ENCODE peak calls at places on chromosomes 11 and 22, in eight cellular contexts. S is esophagus squamous epithelium; H is A549; C is Peyer's patch; W is CD8-positive, alpha-beta T cell; A is neuronal stem cell; O is upper lobe of left lung; J is left ventricle myocardium inferior. K is an unnamed sample.
A peak's percentile ranks its signal among the peaks of the same experiment; 100 is the strongest.

GRCh38 chr11:28009383-28009782 is 98.6 kb downstream of the KIF18A start:
- DNase-seq in H (no peak), J (no peak), W (no peak), C (no peak), O (no peak), S (no peak), A (no peak), K (peak; percentile 17)

GRCh38 chr11:58616594-58616993 is 5.9 kb upstream of the CNTF start:
- DNase-seq in O (no peak), W (no peak), H (no peak), J (peak; percentile 35), S (no peak), A (no peak), C (no peak), K (peak; percentile 44)

GRCh38 chr11:61173456-61173855 is 12.2 kb upstream of the VPS37C start:
- DNase-seq in S (no peak), H (no peak), J (no peak), A (no peak), O (no peak), W (no peak), C (no peak), K (no peak)

GRCh38 chr11:118448294-118448693 is 12.0 kb downstream of the KMT2A start:
- DNase-seq in J (no peak), W (no peak), C (no peak), S (no peak), A (no peak), O (no peak), H (no peak), K (no peak)

GRCh38 chr11:69102732-69103615 is 52.8 kb upstream of the SMIM38 start:
- DNase-seq in W (no peak), A (no peak), O (peak; percentile 50), C (no peak), H (no peak), J (no peak), S (no peak), K (no peak)

GRCh38 chr11:113457784-113458183 is 17.4 kb downstream of the DRD2 start:
- DNase-seq in A (peak; percentile 40), H (no peak), O (peak; percentile 37), C (no peak), W (no peak), S (no peak), J (no peak), K (no peak)

GRCh38 chr11:108624196-108624925 is 30.8 kb upstream of the EXPH5 start:
- DNase-seq in J (no peak), A (no peak), W (no peak), O (no peak), C (no peak), S (no peak), H (no peak), K (no peak)

GRCh38 chr11:78101073-78101472 is 21.4 kb upstream of the NDUFC2 start:
- DNase-seq in A (no peak), C (no peak), S (no peak), W (no peak), J (no peak), O (no peak), H (no peak), K (no peak)

GRCh38 chr11:131867457-131868257 is 497.2 kb downstream of the NTM start:
- DNase-seq in W (no peak), C (peak; percentile 72), S (no peak), O (no peak), J (peak; percentile 63), H (no peak), A (peak; percentile 59), K (peak; percentile 46)

GRCh38 chr11:59918987-59919589 is 19.1 kb upstream of the OOSP1 start:
- DNase-seq in C (peak; percentile 55), O (no peak), S (no peak), A (peak; percentile 3), W (no peak), J (no peak), H (peak; percentile 15), K (peak; percentile 67)

GRCh38 chr11:126104420-126104819 is 41.8 kb upstream of the CDON start:
- DNase-seq in O (no peak), W (no peak), S (no peak), H (no peak), J (no peak), C (no peak), A (peak; percentile 65), K (no peak)

GRCh38 chr11:44403587-44404322 is 93.8 kb upstream of the ALX4 start:
- DNase-seq in S (no peak), O (no peak), C (no peak), H (no peak), A (no peak), W (no peak), J (no peak), K (no peak)

GRCh38 chr22:17402304-17402703 is 33.0 kb downstream of the CECR2 start:
- DNase-seq in S (no peak), O (no peak), W (no peak), J (no peak), C (no peak), H (no peak), A (no peak), K (no peak)

GRCh38 chr22:49241174-49241851 is 586.4 kb downstream of the BRD1 start:
- DNase-seq in J (no peak), O (no peak), S (no peak), A (no peak), W (no peak), H (no peak), C (no peak), K (no peak)

GRCh38 chr22:30265131-30265720 is 1.4 kb downstream of the OSM start:
- DNase-seq in O (no peak), H (no peak), J (no peak), C (no peak), A (no peak), S (no peak), W (no peak), K (no peak)

GRCh38 chr22:30268331-30268730 is 1.7 kb upstream of the OSM start:
- DNase-seq in A (no peak), S (no peak), C (no peak), H (no peak), O (no peak), W (no peak), J (no peak), K (no peak)

GRCh38 chr22:30267382-30268302 is 991 bp upstream of the OSM start:
- DNase-seq in C (no peak), J (no peak), S (no peak), O (no peak), A (no peak), W (no peak), H (no peak), K (no peak)

GRCh38 chr22:30265851-30266444 is 703 bp downstream of the OSM start:
- DNase-seq in H (no peak), S (peak; percentile 51), J (peak; percentile 65), A (no peak), C (peak; percentile 89), O (peak; percentile 92), W (peak; percentile 76), K (no peak)

GRCh38 chr22:30266445-30267381 is at the start of gene OSM:
- DNase-seq in H (no peak), J (peak; percentile 66), C (peak; percentile 88), O (peak; percentile 90), W (peak; percentile 56), S (no peak), A (no peak), K (no peak)
- H3K4me1 ChIP-seq in H (peaks cover 19% of the 10 kb centered on the region), J (peaks cover 6% of the 10 kb centered on the region), C (no peaks in the 10 kb centered on the region), O (peaks cover 7% of the 10 kb centered on the region), W (peaks cover 35% of the 10 kb centered on the region), S (peaks cover 17% of the 10 kb centered on the region), A (peaks cover 8% of the 10 kb centered on the region), K (peaks cover 8% of the 10 kb centered on the region)

DNA sequence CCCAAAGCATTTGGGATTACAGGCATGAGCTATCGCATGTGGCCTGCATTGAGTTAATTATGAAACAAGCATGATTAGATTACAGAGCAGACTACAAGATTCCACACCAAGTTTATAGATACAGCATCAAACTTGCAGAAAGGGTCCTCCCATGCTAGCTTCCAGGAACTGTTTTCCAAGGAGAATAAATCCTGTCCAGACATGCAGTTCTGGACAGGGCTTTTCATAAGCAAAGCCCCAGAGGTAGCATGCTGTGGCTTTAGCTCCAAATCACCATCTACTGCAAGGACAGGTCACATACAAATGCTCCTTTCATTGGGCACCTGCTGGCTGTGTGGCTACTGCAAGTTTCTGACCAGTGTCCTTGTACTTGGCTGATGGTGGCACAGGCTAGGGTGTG is 57.1 kb downstream of the HIRA start:
- DNase-seq in J (no peak), S (no peak), A (no peak), O (no peak), H (no peak), C (no peak), W (no peak), K (no peak)
- H3K27ac ChIP-seq in J (no peak overlapping the region), S (no peak overlapping the region), A (no peak overlapping the region), O (no peak overlapping the region), H (no peak overlapping the region), C (no peak overlapping the region), W (no peak overlapping the region), K (no peak overlapping the region)

GRCh38 chr11:12157241-12157661 is 46.9 kb downstream of the MICAL2 start:
- DNase-seq in J (no peak), O (no peak), W (no peak), A (no peak), H (no peak), S (no peak), C (no peak), K (no peak)
- H3K4me1 ChIP-seq in J (peaks cover 77% of the 10 kb centered on the region), O (peaks cover 31% of the 10 kb centered on the region), W (peaks cover 14% of the 10 kb centered on the region), A (no peaks in the 10 kb centered on the region), H (peaks cover 36% of the 10 kb centered on the region), S (no peaks in the 10 kb centered on the region), C (no peaks in the 10 kb centered on the region), K (peaks cover 4% of the 10 kb centered on the region)

GRCh38 chr22:41782751-41783150 is 17.7 kb upstream of the CCDC134 start:
- DNase-seq in S (no peak), A (no peak), C (no peak), O (no peak), W (no peak), H (no peak), J (no peak), K (no peak)

GRCh38 chr22:41782316-41782715 is 18.2 kb upstream of the CCDC134 start:
- DNase-seq in A (no peak), C (no peak), W (no peak), J (no peak), H (no peak), S (no peak), O (no peak), K (no peak)

GRCh38 chr22:41780714-41781507 is 19.6 kb upstream of the CCDC134 start:
- DNase-seq in O (no peak), S (peak; percentile 70), C (peak; percentile 96), W (peak; percentile 81), A (no peak), H (no peak), J (peak; percentile 35), K (no peak)

GRCh38 chr22:41779889-41780505 is 20.5 kb upstream of the CCDC134 start:
- DNase-seq in A (no peak), C (no peak), H (no peak), W (no peak), O (no peak), S (no peak), J (no peak), K (no peak)

GRCh38 chr22:41781508-41781906 is 19.0 kb upstream of the CCDC134 start:
- DNase-seq in J (no peak), W (no peak), C (no peak), A (no peak), S (no peak), H (no peak), O (no peak), K (no peak)
- H3K27ac ChIP-seq in J (no peak overlapping the region), W (peak overlapping the region; percentile 86), C (peak overlapping the region; percentile 84), A (no peak overlapping the region), S (peak overlapping the region; percentile 64), H (no peak overlapping the region), O (peak overlapping the region; percentile 65), K (no peak overlapping the region)

GRCh38 chr22:30968924-30969531 is at the start of gene TUG1:
- DNase-seq in C (peak; percentile 99), J (peak; percentile 99), A (peak; percentile 95), H (peak; percentile 95), W (peak; percentile 96), O (peak; percentile 97), S (peak; percentile 98), K (peak; percentile 91)
- H3K4me1 ChIP-seq in C (peaks cover 3% of the 10 kb centered on the region), J (peaks cover 73% of the 10 kb centered on the region), A (peaks cover 3% of the 10 kb centered on the region), H (peaks cover 5% of the 10 kb centered on the region), W (peaks cover 21% of the 10 kb centered on the region), O (peaks cover 23% of the 10 kb centered on the region), S (peaks cover 6% of the 10 kb centered on the region), K (peaks cover 9% of the 10 kb centered on the region)